ENCODE peak calls at places on chromosomes 7 and 10, in six cellular contexts. U, B, W, T, A and D are unnamed samples.

GRCh38 chr10:68600041-68600778 is 40.1 kb downstream of the TET1 start:
- DNase-seq in B (peak), U (peak), A (peak), T (peak), W (peak), D (peak)

GRCh38 chr10:100350914-100351485 is 4.0 kb downstream of the SCD start:
- DNase-seq in B (no peak), T (no peak), A (no peak), W (no peak), U (no peak), D (no peak)

GRCh38 chr10:45640941-45641340 is 31.6 kb downstream of the ZFAND4 start:
- DNase-seq in B (no peak), T (no peak), A (no peak), U (no peak), W (no peak), D (no peak)

GRCh38 chr7:105444342-105444938 is 55.7 kb upstream of the SRPK2 start:
- DNase-seq in A (no peak), T (no peak), W (no peak), U (no peak), B (no peak), D (no peak)

GRCh38 chr7:42274052-42274451 is 37.0 kb upstream of the GLI3 start:
- DNase-seq in U (no peak), A (peak), T (peak), W (peak), B (no peak), D (no peak)

GRCh38 chr7:129689995-129690581 is 78.6 kb downstream of the NRF1 start:
- DNase-seq in B (no peak), T (no peak), A (no peak), U (no peak), W (no peak), D (no peak)

GRCh38 chr10:72121389-72121788 is 33.0 kb upstream of the SPOCK2 start:
- DNase-seq in A (no peak), U (no peak), B (no peak), T (no peak), W (no peak), D (no peak)

GRCh38 chr7:35593896-35594295 is 101.0 kb downstream of the HERPUD2 start:
- DNase-seq in W (no peak), B (peak), U (no peak), A (no peak), T (no peak), D (no peak)

GRCh38 chr10:34739915-34740314 is 75.2 kb downstream of the PARD3 start:
- DNase-seq in A (peak), B (peak), U (no peak), T (peak), W (peak), D (peak)

GRCh38 chr7:84194484-84195260 is at the start of gene SEMA3A:
- DNase-seq in B (peak), U (no peak), A (peak), T (peak), W (peak), D (peak)

GRCh38 chr7:140348161-140348849 is 50.0 kb downstream of the SLC37A3 start:
- DNase-seq in U (no peak), A (peak), B (no peak), W (no peak), T (no peak), D (no peak)

GRCh38 chr10:63502832-63503231 is 18.4 kb upstream of the REEP3 start:
- DNase-seq in U (no peak), A (no peak), B (no peak), W (no peak), T (no peak), D (no peak)

GRCh38 chr10:17504547-17505245 is 50.3 kb upstream of the ST8SIA6 start:
- DNase-seq in W (no peak), U (no peak), T (no peak), B (no peak), A (peak), D (no peak)

GRCh38 chr7:98870807-98871491 is 1.1 kb upstream of the TMEM130 start:
- DNase-seq in W (no peak), B (no peak), T (no peak), U (peak), A (no peak), D (peak)

GRCh38 chr10:112366992-112367391 is 6.9 kb upstream of the ACSL5 start:
- DNase-seq in A (no peak), T (no peak), U (no peak), W (no peak), B (no peak), D (peak)

GRCh38 chr7:84529480-84530205 is 335.1 kb upstream of the SEMA3A start:
- DNase-seq in B (no peak), T (peak), A (peak), W (peak), U (no peak), D (peak)

GRCh38 chr7:18570890-18571478 is 75.4 kb downstream of the HDAC9 start:
- DNase-seq in T (peak), U (no peak), B (no peak), W (peak), A (peak), D (no peak)

GRCh38 chr10:14543904-14544210 is 213.1 kb upstream of the FRMD4A start:
- DNase-seq in B (no peak), A (no peak), W (no peak), T (no peak), U (no peak), D (no peak)

GRCh38 chr7:66050990-66051424 is 24.6 kb upstream of the ASL start:
- DNase-seq in T (peak), B (no peak), U (no peak), A (peak), W (peak), D (peak)

GRCh38 chr10:47196691-47197090 is 103.3 kb upstream of the GDF10 start:
- DNase-seq in B (no peak), W (no peak), A (no peak), T (no peak), U (peak), D (no peak)

GRCh38 chr7:106808967-106809635 is 56.0 kb upstream of the PIK3CG start:
- DNase-seq in W (no peak), U (no peak), T (no peak), B (no peak), A (no peak), D (no peak)

GRCh38 chr7:112926018-112926417 is 135.8 kb upstream of the TMEM168 start:
- DNase-seq in B (no peak), U (no peak), A (no peak), T (no peak), W (no peak), D (no peak)

GRCh38 chr7:140127360-140128127 is 49.2 kb downstream of the KDM7A start:
- DNase-seq in T (no peak), B (no peak), W (no peak), U (no peak), A (no peak), D (no peak)

GRCh38 chr10:507908-508444 is 181.5 kb downstream of the DIP2C start:
- DNase-seq in A (no peak), B (no peak), U (no peak), W (no peak), T (no peak), D (peak)

GRCh38 chr7:27155816-27156507 is 513 bp downstream of the HOXA7 start:
- DNase-seq in W (no peak), T (peak), U (peak), A (no peak), B (peak), D (peak)

GRCh38 chr7:101162551-101163280 is 2.7 kb downstream of the VGF start:
- DNase-seq in B (peak), U (no peak), T (peak), W (no peak), A (peak), D (peak)

GRCh38 chr10:119211176-119211575 is 3.8 kb downstream of the GRK5 start:
- DNase-seq in A (peak), U (no peak), T (no peak), W (no peak), B (no peak), D (no peak)

DNA sequence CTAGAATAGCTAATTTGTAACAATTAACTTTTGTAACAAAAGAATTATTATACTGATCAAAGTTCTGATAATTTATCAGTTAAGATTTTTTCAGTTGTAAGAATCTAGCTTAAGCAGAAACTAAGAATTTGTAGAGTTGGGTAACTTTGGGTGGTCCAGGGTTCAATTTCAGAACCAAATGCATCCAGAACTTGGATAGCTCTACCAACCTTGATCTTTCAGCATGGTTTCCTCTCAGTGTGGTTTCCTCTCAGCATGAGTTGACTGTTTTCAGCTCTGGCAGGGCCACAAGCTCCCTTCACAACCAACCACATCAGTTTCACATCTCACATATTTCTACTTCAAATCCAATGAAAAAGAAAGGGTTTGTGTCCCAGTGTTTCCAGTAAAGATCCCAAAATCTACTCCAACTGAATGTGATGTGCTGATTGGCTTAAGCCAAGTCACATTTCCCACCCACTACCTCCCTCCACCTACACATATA is 3.3 kb upstream of the FAS start:
- DNase-seq in W (no peak), U (no peak), T (no peak), A (no peak), B (no peak), D (no peak)
- TF ChIP-seq CTCF in W (no peak), U (no peak), T (no peak), A (no peak), B (no peak), D (no peak)

DNA sequence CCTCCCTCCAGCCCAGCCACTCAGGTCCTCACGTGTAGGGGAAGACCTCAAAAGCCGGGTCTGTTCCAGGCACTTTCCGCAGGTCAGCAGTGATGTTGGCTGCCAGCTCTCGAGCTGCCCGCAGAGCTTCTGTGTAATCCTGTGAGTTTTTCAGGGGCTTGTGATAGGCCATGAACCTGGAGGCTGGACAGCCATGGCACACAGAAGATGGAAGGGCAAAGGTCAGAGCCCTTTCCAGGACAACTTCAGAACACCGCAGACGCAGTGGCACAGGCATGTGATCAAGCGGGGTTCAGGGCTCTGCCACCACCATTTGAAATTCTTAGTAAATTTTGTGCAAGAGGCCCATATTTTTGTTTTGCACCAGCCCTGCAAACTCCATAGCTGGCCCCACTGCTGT is 24.0 kb downstream of the NPC1L1 start:
- DNase-seq in W (no peak), U (no peak), A (no peak), T (no peak), B (no peak), D (no peak)
- H3K4me3 ChIP-seq in W (no peak), U (no peak), A (no peak), T (no peak), B (no peak), D (no peak)

GRCh38 chr7:142385528-142386340 is 127.9 kb upstream of the PRSS58 start:
- DNase-seq in B (peak), U (no peak), W (peak), A (peak), T (peak), D (peak)

GRCh38 chr7:142389544-142389943 is 131.7 kb upstream of the PRSS58 start:
- DNase-seq in B (no peak), A (no peak), U (no peak), T (no peak), W (no peak), D (no peak)

GRCh38 chr7:142391191-142391992 is 133.5 kb upstream of the PRSS58 start:
- DNase-seq in A (peak), T (peak), W (no peak), B (no peak), U (no peak), D (no peak)
- TF ChIP-seq CTCF in A (peak), T (peak), W (peak), B (no peak), U (no peak), D (peak)

GRCh38 chr10:9004736-9005135 is 950.2 kb downstream of the GATA3 start:
- DNase-seq in W (no peak), B (no peak), T (no peak), A (no peak), U (no peak), D (no peak)
- H3K4me3 ChIP-seq in W (no peak), B (no peak), T (no peak), A (no peak), U (no peak), D (no peak)

GRCh38 chr7:9091282-9091681 is 657.9 kb downstream of the NXPH1 start:
- DNase-seq in W (no peak), T (no peak), B (no peak), U (no peak), A (no peak), D (no peak)
- TF ChIP-seq CTCF in W (no peak), T (no peak), B (no peak), U (no peak), A (no peak), D (peak)

GRCh38 chr7:28903779-28904538 is 54.2 kb downstream of the TRIL start:
- DNase-seq in U (no peak), T (no peak), A (no peak), B (no peak), W (no peak), D (no peak)
- H3K4me3 ChIP-seq in U (peak), T (no peak), A (peak), B (no peak), W (no peak), D (no peak)

DNA sequence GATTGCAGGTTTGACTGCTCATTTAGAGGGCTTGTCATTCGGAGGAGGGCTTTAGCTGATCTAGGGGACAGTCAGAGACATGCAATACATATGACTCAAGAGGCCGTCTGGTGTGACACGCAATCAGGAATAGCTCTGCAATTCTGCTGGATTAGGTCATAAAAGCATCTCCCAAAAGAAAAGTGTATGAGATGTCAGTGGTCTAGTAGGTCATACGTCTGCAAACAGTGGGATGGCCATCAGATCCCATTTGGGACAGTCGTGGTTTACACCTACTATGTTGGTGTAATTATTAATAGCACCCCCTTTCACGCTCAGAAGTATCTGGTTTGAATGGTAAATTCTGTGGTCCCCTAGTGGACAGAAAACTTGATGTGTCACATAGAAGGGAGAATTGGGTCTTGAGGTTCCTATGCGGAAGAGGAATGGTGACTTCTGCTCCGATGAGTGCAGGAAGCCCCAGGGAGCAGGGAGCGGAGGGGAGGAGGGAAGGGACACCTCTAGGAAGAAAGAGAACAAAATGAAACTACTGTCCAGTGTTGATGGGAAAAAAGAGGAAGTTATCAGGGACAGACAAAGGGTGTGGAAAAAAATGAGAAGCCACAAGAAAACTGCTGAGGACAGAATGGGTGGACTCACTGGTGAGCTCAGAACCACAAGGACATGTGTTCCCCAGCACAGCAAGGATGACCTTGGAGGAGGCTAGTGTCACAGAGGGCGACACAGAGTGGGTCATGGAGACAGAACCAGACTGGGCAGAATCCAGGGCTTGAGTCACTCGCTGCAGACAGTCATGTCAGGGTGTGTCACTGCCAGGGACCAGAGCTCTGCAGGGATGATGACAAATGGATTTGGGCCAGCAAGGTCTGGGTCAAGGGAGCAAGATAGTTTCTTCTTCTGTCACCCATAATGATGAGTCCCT is 59.9 kb downstream of the MAP3K8 start:
- DNase-seq in T (peak), B (peak), W (peak), A (peak), U (peak), D (no peak)
- TF ChIP-seq CTCF in T (no peak), B (no peak), W (no peak), A (no peak), U (no peak), D (peak)

GRCh38 chr7:16649196-16649595 is 3.2 kb downstream of the BZW2 start:
- DNase-seq in W (peak), A (peak), B (no peak), U (no peak), T (peak), D (no peak)
- H3K4me3 ChIP-seq in W (no peak), A (no peak), B (no peak), U (no peak), T (no peak), D (no peak)

GRCh38 chr10:84095821-84096497 is 43.4 kb upstream of the GHITM start:
- DNase-seq in T (no peak), A (peak), U (no peak), W (peak), B (no peak), D (no peak)

GRCh38 chr10:84098667-84099066 is 40.6 kb upstream of the GHITM start:
- DNase-seq in T (no peak), B (no peak), W (no peak), U (no peak), A (no peak), D (no peak)

GRCh38 chr10:84097787-84098353 is 41.4 kb upstream of the GHITM start:
- DNase-seq in T (no peak), A (peak), U (no peak), W (peak), B (no peak), D (no peak)
- TF ChIP-seq CTCF in T (peak), A (peak), U (no peak), W (peak), B (peak), D (peak)

DNA sequence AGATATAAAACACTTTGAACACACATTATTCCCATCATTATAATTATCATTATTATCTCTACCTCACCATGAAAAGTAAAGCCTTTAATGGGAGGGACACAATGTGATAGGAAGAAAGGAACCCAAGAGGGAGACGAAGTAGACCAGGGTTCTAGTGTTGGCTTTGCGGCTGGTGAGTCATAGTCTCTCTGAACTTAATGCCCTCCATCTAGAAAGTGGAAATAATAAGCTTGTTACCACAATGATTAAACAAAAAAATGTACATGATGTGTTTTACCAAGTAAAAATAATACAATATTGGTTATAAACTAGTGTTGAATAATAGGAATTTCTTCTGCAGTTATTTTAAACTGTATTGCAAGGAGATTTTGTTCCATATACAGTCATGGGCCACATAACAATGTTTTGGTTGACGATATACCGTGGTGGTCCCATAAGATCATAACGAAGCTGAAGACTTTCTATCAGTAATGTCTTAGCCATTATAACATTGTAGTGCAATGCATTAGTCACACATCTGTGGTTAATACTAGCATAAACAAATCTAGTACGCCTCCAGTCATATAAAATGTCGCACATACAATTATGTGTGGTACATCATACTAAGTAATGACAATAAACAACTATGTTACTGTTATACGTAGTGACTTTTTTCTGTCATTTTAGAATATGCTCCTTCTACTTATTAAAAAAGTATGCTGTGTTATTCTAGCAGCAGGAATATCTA is 450.6 kb upstream of the SORCS1 start:
- DNase-seq in A (peak), U (no peak), B (no peak), W (peak), T (peak), D (no peak)
- H3K4me3 ChIP-seq in A (no peak), U (no peak), B (no peak), W (no peak), T (no peak), D (no peak)